ENCODE peak calls at places on chromosomes 16 and 17, in eight cellular contexts. One of them, this sample, is unnamed.

GRCh38 chr17:14209215-14209614 is 27.4 kb downstream of the CDRT15 start:
- DNase-seq in H1: no peak
- DNase-seq in ovary: no peak
- DNase-seq in stomach: no peak
- DNase-seq in astrocyte of the spinal cord: no peak
- DNase-seq in epithelial cell of esophagus: no peak
- DNase-seq in bronchial epithelial cell: no peak
- DNase-seq in CD4-positive, CD25-positive, alpha-beta regulatory T cell: no peak
- DNase-seq in this sample: no peak

GRCh38 chr17:47315451-47316266 is 8.1 kb upstream of the EFCAB13 start:
- DNase-seq in H1: no peak
- DNase-seq in ovary: peak
- DNase-seq in stomach: no peak
- DNase-seq in astrocyte of the spinal cord: peak
- DNase-seq in epithelial cell of esophagus: peak
- DNase-seq in bronchial epithelial cell: peak
- DNase-seq in CD4-positive, CD25-positive, alpha-beta regulatory T cell: no peak
- DNase-seq in this sample: no peak

GRCh38 chr16:57028086-57028485 is 38.7 kb downstream of the NLRC5 start:
- DNase-seq in H1: no peak
- DNase-seq in ovary: no peak
- DNase-seq in stomach: no peak
- DNase-seq in astrocyte of the spinal cord: no peak
- DNase-seq in epithelial cell of esophagus: peak
- DNase-seq in bronchial epithelial cell: peak
- DNase-seq in CD4-positive, CD25-positive, alpha-beta regulatory T cell: no peak
- DNase-seq in this sample: no peak

GRCh38 chr17:65283704-65284103 is 146.5 kb downstream of the RGS9 start:
- DNase-seq in H1: no peak
- DNase-seq in ovary: no peak
- DNase-seq in stomach: no peak
- DNase-seq in astrocyte of the spinal cord: no peak
- DNase-seq in epithelial cell of esophagus: peak
- DNase-seq in bronchial epithelial cell: peak
- DNase-seq in CD4-positive, CD25-positive, alpha-beta regulatory T cell: no peak
- DNase-seq in this sample: no peak

GRCh38 chr16:1039762-1040161 is 32.8 kb upstream of the SSTR5 start:
- DNase-seq in H1: no peak
- DNase-seq in ovary: no peak
- DNase-seq in stomach: no peak
- DNase-seq in astrocyte of the spinal cord: no peak
- DNase-seq in epithelial cell of esophagus: no peak
- DNase-seq in bronchial epithelial cell: no peak
- DNase-seq in CD4-positive, CD25-positive, alpha-beta regulatory T cell: no peak
- DNase-seq in this sample: no peak

GRCh38 chr17:17034028-17034427 is 8.2 kb upstream of the MPRIP start:
- DNase-seq in H1: no peak
- DNase-seq in ovary: no peak
- DNase-seq in stomach: no peak
- DNase-seq in astrocyte of the spinal cord: no peak
- DNase-seq in epithelial cell of esophagus: no peak
- DNase-seq in bronchial epithelial cell: no peak
- DNase-seq in CD4-positive, CD25-positive, alpha-beta regulatory T cell: no peak
- DNase-seq in this sample: no peak

GRCh38 chr16:85605051-85605911 is 7.8 kb upstream of the GSE1 start:
- DNase-seq in H1: no peak
- DNase-seq in ovary: no peak
- DNase-seq in stomach: no peak
- DNase-seq in astrocyte of the spinal cord: no peak
- DNase-seq in epithelial cell of esophagus: no peak
- DNase-seq in bronchial epithelial cell: no peak
- DNase-seq in CD4-positive, CD25-positive, alpha-beta regulatory T cell: no peak
- DNase-seq in this sample: no peak

GRCh38 chr17:77649717-77650211 is 308.7 kb upstream of the TNRC6C start:
- DNase-seq in H1: no peak
- DNase-seq in ovary: peak
- DNase-seq in stomach: no peak
- DNase-seq in astrocyte of the spinal cord: no peak
- DNase-seq in epithelial cell of esophagus: peak
- DNase-seq in bronchial epithelial cell: peak
- DNase-seq in CD4-positive, CD25-positive, alpha-beta regulatory T cell: no peak
- DNase-seq in this sample: no peak

GRCh38 chr17:43912635-43913304 is 5.4 kb upstream of the MPP2 start:
- DNase-seq in H1: no peak
- DNase-seq in ovary: no peak
- DNase-seq in stomach: no peak
- DNase-seq in astrocyte of the spinal cord: no peak
- DNase-seq in epithelial cell of esophagus: no peak
- DNase-seq in bronchial epithelial cell: no peak
- DNase-seq in CD4-positive, CD25-positive, alpha-beta regulatory T cell: no peak
- DNase-seq in this sample: no peak

GRCh38 chr17:59558953-59559352 is 6.5 kb upstream of the DHX40 start:
- DNase-seq in H1: no peak
- DNase-seq in ovary: no peak
- DNase-seq in stomach: no peak
- DNase-seq in astrocyte of the spinal cord: peak
- DNase-seq in epithelial cell of esophagus: peak
- DNase-seq in bronchial epithelial cell: no peak
- DNase-seq in CD4-positive, CD25-positive, alpha-beta regulatory T cell: no peak
- DNase-seq in this sample: no peak

GRCh38 chr16:61149709-61150108 is 886.5 kb downstream of the CDH8 start:
- DNase-seq in H1: no peak
- DNase-seq in ovary: no peak
- DNase-seq in stomach: no peak
- DNase-seq in astrocyte of the spinal cord: no peak
- DNase-seq in epithelial cell of esophagus: no peak
- DNase-seq in bronchial epithelial cell: no peak
- DNase-seq in CD4-positive, CD25-positive, alpha-beta regulatory T cell: no peak
- DNase-seq in this sample: no peak

GRCh38 chr16:2212362-2213324 is 2.0 kb upstream of the BRICD5 start:
- DNase-seq in H1: no peak
- DNase-seq in ovary: no peak
- DNase-seq in stomach: peak
- DNase-seq in astrocyte of the spinal cord: no peak
- DNase-seq in epithelial cell of esophagus: peak
- DNase-seq in bronchial epithelial cell: peak
- DNase-seq in CD4-positive, CD25-positive, alpha-beta regulatory T cell: no peak
- DNase-seq in this sample: no peak

GRCh38 chr16:27248036-27248435 is 20.5 kb downstream of the NSMCE1 start:
- DNase-seq in H1: no peak
- DNase-seq in ovary: no peak
- DNase-seq in stomach: no peak
- DNase-seq in astrocyte of the spinal cord: no peak
- DNase-seq in epithelial cell of esophagus: peak
- DNase-seq in bronchial epithelial cell: peak
- DNase-seq in CD4-positive, CD25-positive, alpha-beta regulatory T cell: no peak
- DNase-seq in this sample: no peak

GRCh38 chr17:973053-973452 is 6.5 kb downstream of the NXN start:
- DNase-seq in H1: no peak
- DNase-seq in ovary: no peak
- DNase-seq in stomach: no peak
- DNase-seq in astrocyte of the spinal cord: peak
- DNase-seq in epithelial cell of esophagus: peak
- DNase-seq in bronchial epithelial cell: peak
- DNase-seq in CD4-positive, CD25-positive, alpha-beta regulatory T cell: no peak
- DNase-seq in this sample: no peak

GRCh38 chr17:69050999-69051775 is 9.5 kb downstream of the ABCA9 start:
- DNase-seq in H1: no peak
- DNase-seq in ovary: no peak
- DNase-seq in stomach: no peak
- DNase-seq in astrocyte of the spinal cord: peak
- DNase-seq in epithelial cell of esophagus: no peak
- DNase-seq in bronchial epithelial cell: no peak
- DNase-seq in CD4-positive, CD25-positive, alpha-beta regulatory T cell: no peak
- DNase-seq in this sample: no peak

GRCh38 chr17:81686614-81687013 is 2.8 kb downstream of the HGS start:
- DNase-seq in H1: no peak
- DNase-seq in ovary: no peak
- DNase-seq in stomach: no peak
- DNase-seq in astrocyte of the spinal cord: no peak
- DNase-seq in epithelial cell of esophagus: no peak
- DNase-seq in bronchial epithelial cell: no peak
- DNase-seq in CD4-positive, CD25-positive, alpha-beta regulatory T cell: no peak
- DNase-seq in this sample: no peak

GRCh38 chr17:29069526-29070041 is 26.6 kb downstream of the PIPOX start:
- DNase-seq in H1: no peak
- DNase-seq in ovary: no peak
- DNase-seq in stomach: no peak
- DNase-seq in astrocyte of the spinal cord: no peak
- DNase-seq in epithelial cell of esophagus: peak
- DNase-seq in bronchial epithelial cell: peak
- DNase-seq in CD4-positive, CD25-positive, alpha-beta regulatory T cell: no peak
- DNase-seq in this sample: no peak

DNA sequence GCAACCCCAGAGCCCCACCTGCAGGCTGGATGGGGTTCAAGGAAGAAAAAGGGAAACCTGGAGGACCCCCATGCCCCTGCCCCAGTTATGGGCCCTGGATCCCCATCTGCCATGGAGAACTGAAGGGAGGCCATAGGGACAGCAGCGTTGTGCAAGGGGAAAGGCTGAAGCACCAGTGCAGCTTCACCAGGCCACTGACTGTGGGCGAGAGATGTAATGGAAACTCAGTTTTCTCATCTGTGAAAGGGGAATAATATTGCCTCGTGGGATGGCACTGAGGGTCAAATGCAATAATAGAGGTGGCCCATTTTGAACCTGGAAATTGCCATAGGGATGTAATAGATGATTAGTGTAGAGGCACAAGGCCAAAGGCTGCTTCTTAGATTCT is 9.9 kb upstream of the TSPOAP1 start:
- DNase-seq in H1: no peak
- DNase-seq in ovary: no peak
- DNase-seq in stomach: no peak
- DNase-seq in astrocyte of the spinal cord: no peak
- DNase-seq in epithelial cell of esophagus: no peak
- DNase-seq in bronchial epithelial cell: no peak
- DNase-seq in CD4-positive, CD25-positive, alpha-beta regulatory T cell: no peak
- DNase-seq in this sample: no peak
- H3K4me3 ChIP-seq in H1: no peak
- H3K4me3 ChIP-seq in ovary: no peak
- H3K4me3 ChIP-seq in stomach: peak
- H3K4me3 ChIP-seq in astrocyte of the spinal cord: no peak
- H3K4me3 ChIP-seq in epithelial cell of esophagus: no peak
- H3K4me3 ChIP-seq in bronchial epithelial cell: no peak
- H3K4me3 ChIP-seq in CD4-positive, CD25-positive, alpha-beta regulatory T cell: peak
- H3K4me3 ChIP-seq in this sample: peak

GRCh38 chr17:36640836-36641235 is 39.5 kb downstream of the MRM1 start:
- DNase-seq in H1: no peak
- DNase-seq in ovary: no peak
- DNase-seq in stomach: no peak
- DNase-seq in astrocyte of the spinal cord: no peak
- DNase-seq in epithelial cell of esophagus: no peak
- DNase-seq in bronchial epithelial cell: no peak
- DNase-seq in CD4-positive, CD25-positive, alpha-beta regulatory T cell: no peak
- DNase-seq in this sample: no peak

GRCh38 chr17:36641877-36642845 is 40.8 kb downstream of the MRM1 start:
- DNase-seq in H1: no peak
- DNase-seq in ovary: no peak
- DNase-seq in stomach: no peak
- DNase-seq in astrocyte of the spinal cord: no peak
- DNase-seq in epithelial cell of esophagus: no peak
- DNase-seq in bronchial epithelial cell: no peak
- DNase-seq in CD4-positive, CD25-positive, alpha-beta regulatory T cell: no peak
- DNase-seq in this sample: no peak

GRCh38 chr17:36643086-36643685 is 41.8 kb downstream of the MRM1 start:
- DNase-seq in H1: no peak
- DNase-seq in ovary: no peak
- DNase-seq in stomach: no peak
- DNase-seq in astrocyte of the spinal cord: no peak
- DNase-seq in epithelial cell of esophagus: no peak
- DNase-seq in bronchial epithelial cell: no peak
- DNase-seq in CD4-positive, CD25-positive, alpha-beta regulatory T cell: no peak
- DNase-seq in this sample: no peak

GRCh38 chr17:36640346-36640745 is 39.0 kb downstream of the MRM1 start:
- DNase-seq in H1: no peak
- DNase-seq in ovary: no peak
- DNase-seq in stomach: no peak
- DNase-seq in astrocyte of the spinal cord: no peak
- DNase-seq in epithelial cell of esophagus: no peak
- DNase-seq in bronchial epithelial cell: no peak
- DNase-seq in CD4-positive, CD25-positive, alpha-beta regulatory T cell: no peak
- DNase-seq in this sample: no peak

DNA sequence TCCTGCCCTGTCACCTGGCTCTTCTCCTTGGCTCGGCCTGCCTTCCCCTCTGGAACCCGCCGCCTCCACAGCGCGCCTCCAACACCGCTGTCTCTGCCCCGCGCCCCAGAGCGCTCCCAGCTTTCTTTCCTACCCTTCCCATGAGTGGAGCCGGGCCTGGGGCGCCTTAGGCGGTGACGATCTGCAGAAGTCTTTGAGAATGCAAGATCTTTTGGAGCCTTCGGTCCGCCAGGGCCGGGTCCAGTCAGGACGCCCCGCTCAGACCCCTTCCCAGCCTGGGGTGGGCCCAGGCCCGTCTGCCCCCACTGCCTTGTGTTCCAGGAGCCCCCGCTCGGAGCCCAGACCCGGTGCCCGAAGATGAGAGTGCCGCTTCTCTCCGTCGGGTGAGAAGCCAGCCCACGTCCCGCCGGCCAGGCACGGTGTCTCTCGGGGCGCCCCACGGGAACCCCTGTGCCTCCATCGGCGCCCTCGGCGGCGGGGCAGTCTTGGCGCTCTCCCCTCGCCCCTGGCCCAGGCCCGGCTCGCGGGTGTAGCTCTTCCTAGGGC is 40.0 kb downstream of the MRM1 start:
- DNase-seq in H1: no peak
- DNase-seq in ovary: no peak
- DNase-seq in stomach: no peak
- DNase-seq in astrocyte of the spinal cord: no peak
- DNase-seq in epithelial cell of esophagus: no peak
- DNase-seq in bronchial epithelial cell: no peak
- DNase-seq in CD4-positive, CD25-positive, alpha-beta regulatory T cell: no peak
- DNase-seq in this sample: no peak
- H3K4me3 ChIP-seq in H1: peak
- H3K4me3 ChIP-seq in ovary: no peak
- H3K4me3 ChIP-seq in stomach: peak
- H3K4me3 ChIP-seq in astrocyte of the spinal cord: no peak
- H3K4me3 ChIP-seq in epithelial cell of esophagus: no peak
- H3K4me3 ChIP-seq in bronchial epithelial cell: no peak
- H3K4me3 ChIP-seq in CD4-positive, CD25-positive, alpha-beta regulatory T cell: no peak
- H3K4me3 ChIP-seq in this sample: no peak

GRCh38 chr17:80071116-80071980 is 30.0 kb upstream of the GAA start:
- DNase-seq in H1: no peak
- DNase-seq in ovary: peak
- DNase-seq in stomach: peak
- DNase-seq in astrocyte of the spinal cord: peak
- DNase-seq in epithelial cell of esophagus: no peak
- DNase-seq in bronchial epithelial cell: no peak
- DNase-seq in CD4-positive, CD25-positive, alpha-beta regulatory T cell: no peak
- DNase-seq in this sample: no peak
- H3K4me3 ChIP-seq in H1: no peak
- H3K4me3 ChIP-seq in ovary: peak
- H3K4me3 ChIP-seq in stomach: peak
- H3K4me3 ChIP-seq in astrocyte of the spinal cord: no peak
- H3K4me3 ChIP-seq in epithelial cell of esophagus: no peak
- H3K4me3 ChIP-seq in bronchial epithelial cell: no peak
- H3K4me3 ChIP-seq in CD4-positive, CD25-positive, alpha-beta regulatory T cell: no peak
- H3K4me3 ChIP-seq in this sample: no peak

DNA sequence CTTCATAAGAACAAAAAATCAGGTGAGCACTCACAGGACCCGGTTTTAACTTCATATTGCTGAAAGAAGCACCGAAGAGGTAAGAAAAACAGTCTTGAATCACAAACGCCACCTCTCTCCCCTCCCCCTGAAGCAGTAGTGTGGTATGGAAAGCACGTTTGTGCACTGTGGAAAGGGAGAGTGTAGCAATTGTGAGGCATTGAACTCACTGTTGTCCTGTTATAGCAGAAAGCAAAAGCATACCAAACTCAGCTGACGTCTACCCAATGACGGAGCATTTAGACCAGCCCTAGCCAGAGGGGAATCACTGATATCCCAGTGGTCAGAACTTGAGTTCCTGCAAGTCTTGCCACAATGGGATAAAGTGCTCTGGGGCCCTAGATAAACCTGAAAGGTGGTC is 98.8 kb downstream of the DYNLRB2 start:
- DNase-seq in H1: no peak
- DNase-seq in ovary: no peak
- DNase-seq in stomach: no peak
- DNase-seq in astrocyte of the spinal cord: no peak
- DNase-seq in epithelial cell of esophagus: no peak
- DNase-seq in bronchial epithelial cell: no peak
- DNase-seq in CD4-positive, CD25-positive, alpha-beta regulatory T cell: no peak
- DNase-seq in this sample: no peak
- H3K4me3 ChIP-seq in H1: no peak
- H3K4me3 ChIP-seq in ovary: no peak
- H3K4me3 ChIP-seq in stomach: no peak
- H3K4me3 ChIP-seq in astrocyte of the spinal cord: no peak
- H3K4me3 ChIP-seq in epithelial cell of esophagus: no peak
- H3K4me3 ChIP-seq in bronchial epithelial cell: no peak
- H3K4me3 ChIP-seq in CD4-positive, CD25-positive, alpha-beta regulatory T cell: no peak
- H3K4me3 ChIP-seq in this sample: no peak

This sample was measured in CD8-positive, alpha-beta memory T cell.